ENCODE peak calls at places on chromosomes 3 and 15, in five cellular contexts. Z is stomach; B is stimulated activated CD4-positive, alpha-beta T cell treated with anti-CD3 and anti-CD28 coated beads, Interleukin-15, amount 100 ng/mL, for 48 hours; Y is H9; E is kidney epithelial cell. M is an unnamed sample.

GRCh38 chr3:39521456-39521855 is 54.0 kb downstream of the MOBP start:
- DNase-seq in Z (no peak), B (no peak), Y (no peak), E (no peak), M (no peak)

GRCh38 chr15:68187559-68187958 is 17.6 kb downstream of the CALML4 start:
- DNase-seq in Z (peak), B (no peak), Y (no peak), E (no peak), M (no peak)

GRCh38 chr3:43995929-43996378 is 245.7 kb upstream of the TOPAZ1 start:
- DNase-seq in Z (no peak), B (no peak), Y (peak), E (no peak), M (no peak)

GRCh38 chr15:98729446-98730042 is 81.2 kb downstream of the IGF1R start:
- DNase-seq in Z (no peak), B (no peak), Y (no peak), E (no peak), M (no peak)

GRCh38 chr15:35305031-35305555 is 220.0 kb upstream of the NANOGP8 start:
- DNase-seq in Z (no peak), B (no peak), Y (no peak), E (no peak), M (no peak)

GRCh38 chr3:113454625-113455024 is 13.3 kb upstream of the CFAP44 start:
- DNase-seq in Z (no peak), B (no peak), Y (no peak), E (no peak), M (no peak)

GRCh38 chr3:23810342-23811116 is 4.8 kb downstream of the UBE2E1 start:
- DNase-seq in Z (peak), B (no peak), Y (peak), E (no peak), M (no peak)

GRCh38 chr3:31710123-31710841 is 177.6 kb downstream of the STT3B start:
- DNase-seq in Z (peak), B (no peak), Y (no peak), E (no peak), M (no peak)

GRCh38 chr3:45345849-45346535 is 42.4 kb upstream of the LARS2 start:
- DNase-seq in Z (no peak), B (no peak), Y (no peak), E (no peak), M (no peak)

GRCh38 chr3:170989100-170989648 is 37.3 kb downstream of the SLC2A2 start:
- DNase-seq in Z (no peak), B (no peak), Y (no peak), E (no peak), M (no peak)

GRCh38 chr15:74336061-74337005 is 31.1 kb downstream of the CYP11A1 start:
- DNase-seq in Z (no peak), B (no peak), Y (no peak), E (no peak), M (no peak)

GRCh38 chr3:114622001-114622400 is 328.2 kb downstream of the TIGIT start:
- DNase-seq in Z (no peak), B (no peak), Y (no peak), E (no peak), M (no peak)

GRCh38 chr3:65785065-65785645 is 253.6 kb downstream of the MAGI1 start:
- DNase-seq in Z (no peak), B (no peak), Y (no peak), E (no peak), M (no peak)

GRCh38 chr3:165389064-165389463 is 192.9 kb upstream of the SLITRK3 start:
- DNase-seq in Z (no peak), B (no peak), Y (no peak), E (no peak), M (no peak)

GRCh38 chr15:41564286-41564959 is 5.4 kb downstream of the TYRO3 start:
- DNase-seq in Z (no peak), B (no peak), Y (peak), E (no peak), M (no peak)

GRCh38 chr15:61034793-61035710 is 194.1 kb downstream of the RORA start:
- DNase-seq in Z (no peak), B (no peak), Y (no peak), E (no peak), M (no peak)

GRCh38 chr15:35740761-35741160 is 194.8 kb upstream of the DPH6 start:
- DNase-seq in Z (no peak), B (no peak), Y (no peak), E (no peak), M (no peak)

M was measured in NCI-H1048.